ENCODE peak calls at places on chromosomes 5 and 9, in nine cellular contexts. Z is amygdala; W is fibroblast of lung; H is AG09319; K is tibial artery; T is nucleus accumbens; R is stimulated activated naive CD8-positive, alpha-beta T cell treated with anti-CD3 and anti-CD28 coated beads, Interleukin-15, amount 100 ng/mL, for 72 hours; E is NCI-H1694 treated with DMSO at 0.1 percent for 48 hours; C is hippocampal formation. P is an unnamed sample.

GRCh38 chr5:177154003-177154643 is 20.6 kb downstream of the NSD1 start:
- DNase-seq in Z (no peak), W (no peak), H (no peak), K (no peak), T (no peak), R (no peak), E (no peak), C (no peak), P (peak; percentile 28)

GRCh38 chr9:129586647-129587046 is 34.3 kb downstream of the C9orf50 start:
- DNase-seq in Z (no peak), W (peak; percentile 66), H (no peak), K (no peak), T (no peak), R (no peak), E (no peak), C (no peak), P (no peak)

GRCh38 chr5:170219615-170220014 is 13.2 kb upstream of the C5orf58 start:
- DNase-seq in Z (no peak), W (peak; percentile 11), H (no peak), K (no peak), T (no peak), R (no peak), E (no peak), C (no peak), P (peak; percentile 33)

GRCh38 chr5:159403906-159404641 is 73.8 kb upstream of the IL12B start:
- DNase-seq in Z (no peak), W (no peak), H (no peak), K (no peak), T (no peak), R (no peak), E (no peak), C (no peak), P (no peak)

GRCh38 chr5:61450880-61451279 is 118.8 kb downstream of the ZSWIM6 start:
- DNase-seq in Z (no peak), W (peak; percentile 73), H (peak; percentile 68), K (no peak), T (no peak), R (no peak), E (peak; percentile 4), C (no peak), P (peak; percentile 88)

GRCh38 chr9:133238272-133238850 is 29.3 kb upstream of the OBP2B start:
- DNase-seq in Z (no peak), W (peak; percentile 6), H (no peak), K (no peak), T (no peak), R (peak; percentile 27), E (no peak), C (peak; percentile 38), P (peak; percentile 40)

GRCh38 chr5:17228833-17229291 is 11.4 kb downstream of the BASP1 start:
- DNase-seq in Z (no peak), W (peak; percentile 64), H (no peak), K (no peak), T (no peak), R (no peak), E (no peak), C (no peak), P (peak; percentile 71)

GRCh38 chr5:110973510-110973909 is 98.0 kb upstream of the TSLP start:
- DNase-seq in Z (no peak), W (no peak), H (no peak), K (no peak), T (no peak), R (no peak), E (no peak), C (no peak), P (no peak)

GRCh38 chr5:55800924-55801323 is 50.2 kb upstream of the IL31RA start:
- DNase-seq in Z (no peak), W (no peak), H (no peak), K (no peak), T (no peak), R (no peak), E (no peak), C (no peak), P (no peak)

GRCh38 chr9:136110082-136111061 is 8.3 kb downstream of the TMEM250 start:
- DNase-seq in Z (no peak), W (peak; percentile 49), H (no peak), K (no peak), T (peak; percentile 24), R (no peak), E (no peak), C (no peak), P (peak; percentile 55)

GRCh38 chr5:41519801-41520200 is 9.4 kb upstream of the PLCXD3 start:
- DNase-seq in Z (no peak), W (peak; percentile 7), H (no peak), K (no peak), T (no peak), R (no peak), E (no peak), C (no peak), P (no peak)

GRCh38 chr5:143311428-143311827 is 92.1 kb downstream of the NR3C1 start:
- DNase-seq in Z (no peak), W (peak; percentile 72), H (peak; percentile 5), K (no peak), T (no peak), R (no peak), E (no peak), C (no peak), P (no peak)

GRCh38 chr5:89929834-89930233 is 479.7 kb downstream of the CETN3 start:
- DNase-seq in Z (no peak), W (no peak), H (no peak), K (no peak), T (no peak), R (no peak), E (no peak), C (no peak), P (peak; percentile 8)

GRCh38 chr5:143536364-143536763 is 132.9 kb upstream of the NR3C1 start:
- DNase-seq in Z (no peak), W (peak; percentile 96), H (peak; percentile 83), K (peak; percentile 68), T (no peak), R (no peak), E (no peak), C (no peak), P (peak; percentile 95)

GRCh38 chr5:170138273-170138672 is 32.6 kb downstream of the FOXI1 start:
- DNase-seq in Z (no peak), W (no peak), H (no peak), K (no peak), T (no peak), R (no peak), E (no peak), C (no peak), P (no peak)

GRCh38 chr5:2892601-2893000 is 141.1 kb upstream of the IRX2 start:
- DNase-seq in Z (no peak), W (no peak), H (no peak), K (peak; percentile 23), T (no peak), R (no peak), E (no peak), C (no peak), P (no peak)

GRCh38 chr9:107484117-107484723 is 5.3 kb downstream of the KLF4 start:
- DNase-seq in Z (no peak), W (peak; percentile 93), H (peak; percentile 66), K (no peak), T (peak; percentile 44), R (no peak), E (peak; percentile 39), C (no peak), P (peak; percentile 82)